ENCODE peak calls at places on chromosomes 3 and 15, in eight cellular contexts. M is trophoblast cell; R is activated T-helper 1 cell treated with anti-CD3 and anti-CD28 coated beads, Interleukin-12 subunit alpha, Interleukin-12 subunit beta, Interleukin-2, Interleukin-4 antibody, amounts not matched to agents 30 ng/mL and 10 ng/mL and 1 ng/mL, durations not matched to agents 14 hours and 24 hours and 36 hours; F is H4; X is sciatic nerve; Y is DMS153; L is activated CD8-positive, alpha-beta memory T cell treated with anti-CD3 and anti-CD28 coated beads, Interleukin-2, amount 50 U/mL, for 48 hours; E is stimulated activated naive CD8-positive, alpha-beta T cell treated with anti-CD3 and anti-CD28 coated beads, Interleukin-15, amount 100 ng/mL, for 72 hours. C is an unnamed sample.

GRCh38 chr15:60982249-60982932 is 246.7 kb downstream of the RORA start:
- DNase-seq in M (no peak), R (no peak), F (no peak), X (no peak), Y (no peak), L (no peak), E (no peak), C (no peak)

GRCh38 chr15:48406240-48406891 is 75.1 kb downstream of the DUT start:
- DNase-seq in M (no peak), R (no peak), F (no peak), X (peak), Y (no peak), L (no peak), E (no peak), C (no peak)

GRCh38 chr3:114128826-114129225 is 50.0 kb downstream of the DRD3 start:
- DNase-seq in M (peak), R (no peak), F (peak), X (no peak), Y (no peak), L (no peak), E (no peak), C (no peak)

GRCh38 chr3:131602011-131602779 is 99.4 kb upstream of the MRPL3 start:
- DNase-seq in M (no peak), R (no peak), F (no peak), X (no peak), Y (no peak), L (no peak), E (no peak), C (no peak)

GRCh38 chr15:51668446-51668845 is 12.9 kb upstream of the SCG3 start:
- DNase-seq in M (no peak), R (no peak), F (no peak), X (no peak), Y (no peak), L (no peak), E (no peak), C (no peak)

GRCh38 chr3:147422934-147423599 is 13.9 kb downstream of the ZIC1 start:
- DNase-seq in M (no peak), R (no peak), F (no peak), X (no peak), Y (no peak), L (no peak), E (no peak), C (no peak)

GRCh38 chr3:143676021-143676420 is 172.2 kb downstream of the SLC9A9 start:
- DNase-seq in M (no peak), R (no peak), F (no peak), X (no peak), Y (no peak), L (no peak), E (no peak), C (no peak)

GRCh38 chr3:178671261-178672191 is 135.3 kb downstream of the KCNMB2 start:
- DNase-seq in M (no peak), R (no peak), F (no peak), X (no peak), Y (no peak), L (no peak), E (no peak), C (no peak)

GRCh38 chr3:142209655-142210054 is 15.7 kb downstream of the GK5 start:
- DNase-seq in M (no peak), R (no peak), F (peak), X (no peak), Y (no peak), L (no peak), E (no peak), C (no peak)

GRCh38 chr15:85854345-85855097 is 59.8 kb upstream of the KLHL25 start:
- DNase-seq in M (no peak), R (peak), F (peak), X (no peak), Y (no peak), L (no peak), E (peak), C (peak)

GRCh38 chr3:65672876-65673815 is 365.6 kb downstream of the MAGI1 start:
- DNase-seq in M (peak), R (no peak), F (peak), X (peak), Y (no peak), L (peak), E (peak), C (peak)

GRCh38 chr3:9889405-9889804 is 1.0 kb upstream of the JAGN1 start:
- DNase-seq in M (no peak), R (no peak), F (no peak), X (no peak), Y (no peak), L (no peak), E (no peak), C (no peak)

GRCh38 chr15:100740105-100740504 is 137.7 kb downstream of the ASB7 start:
- DNase-seq in M (no peak), R (no peak), F (peak), X (no peak), Y (peak), L (no peak), E (no peak), C (no peak)

GRCh38 chr3:56413911-56414310 is 54.4 kb downstream of the ERC2 start:
- DNase-seq in M (no peak), R (no peak), F (no peak), X (no peak), Y (no peak), L (no peak), E (no peak), C (no peak)

GRCh38 chr3:10508619-10509260 is 3.4 kb upstream of the ATP2B2 start:
- DNase-seq in M (no peak), R (no peak), F (no peak), X (no peak), Y (no peak), L (no peak), E (no peak), C (no peak)

GRCh38 chr3:151772825-151773480 is 39.2 kb downstream of the AADACL2 start:
- DNase-seq in M (peak), R (no peak), F (no peak), X (no peak), Y (no peak), L (no peak), E (no peak), C (no peak)

GRCh38 chr15:44666208-44667038 is 3.0 kb upstream of the SPG11 start:
- DNase-seq in M (no peak), R (no peak), F (no peak), X (no peak), Y (no peak), L (no peak), E (no peak), C (no peak)

GRCh38 chr15:96716100-96716499 is 385.6 kb downstream of the NR2F2 start:
- DNase-seq in M (no peak), R (no peak), F (no peak), X (no peak), Y (no peak), L (no peak), E (no peak), C (no peak)